ENCODE peak calls at places on chromosomes 5 and 9, in nine cellular contexts. One of them, this sample, is unnamed.

GRCh38 chr9:18890372-18890771 is 142.6 kb downstream of the SAXO1 start:
- DNase-seq in cardiac fibroblast: peak
- DNase-seq in heart left ventricle: no peak
- DNase-seq in cardiac muscle cell: no peak
- DNase-seq in adrenal gland: no peak
- DNase-seq in IMR-90: peak
- DNase-seq in fibroblast of lung: peak
- DNase-seq in tibial artery: no peak
- DNase-seq in epithelial cell of esophagus: peak
- DNase-seq in this sample: no peak

GRCh38 chr5:107305999-107306398 is 364.7 kb downstream of the EFNA5 start:
- DNase-seq in cardiac fibroblast: no peak
- DNase-seq in heart left ventricle: no peak
- DNase-seq in cardiac muscle cell: no peak
- DNase-seq in adrenal gland: no peak
- DNase-seq in IMR-90: no peak
- DNase-seq in fibroblast of lung: no peak
- DNase-seq in tibial artery: no peak
- DNase-seq in epithelial cell of esophagus: peak
- DNase-seq in this sample: no peak

GRCh38 chr9:4887556-4887955 is 94.8 kb downstream of the RCL1 start:
- DNase-seq in cardiac fibroblast: no peak
- DNase-seq in heart left ventricle: no peak
- DNase-seq in cardiac muscle cell: peak
- DNase-seq in adrenal gland: no peak
- DNase-seq in IMR-90: peak
- DNase-seq in fibroblast of lung: peak
- DNase-seq in tibial artery: peak
- DNase-seq in epithelial cell of esophagus: peak
- DNase-seq in this sample: no peak

GRCh38 chr9:126504086-126504976 is 109.4 kb upstream of the LMX1B start:
- DNase-seq in cardiac fibroblast: no peak
- DNase-seq in heart left ventricle: no peak
- DNase-seq in cardiac muscle cell: no peak
- DNase-seq in adrenal gland: no peak
- DNase-seq in IMR-90: no peak
- DNase-seq in fibroblast of lung: no peak
- DNase-seq in tibial artery: peak
- DNase-seq in epithelial cell of esophagus: no peak
- DNase-seq in this sample: no peak

GRCh38 chr5:108735790-108736189 is 11.9 kb upstream of the FER start:
- DNase-seq in cardiac fibroblast: no peak
- DNase-seq in heart left ventricle: no peak
- DNase-seq in cardiac muscle cell: no peak
- DNase-seq in adrenal gland: no peak
- DNase-seq in IMR-90: peak
- DNase-seq in fibroblast of lung: no peak
- DNase-seq in tibial artery: no peak
- DNase-seq in epithelial cell of esophagus: no peak
- DNase-seq in this sample: no peak

GRCh38 chr9:130988905-130989304 is 20.1 kb upstream of the LAMC3 start:
- DNase-seq in cardiac fibroblast: no peak
- DNase-seq in heart left ventricle: no peak
- DNase-seq in cardiac muscle cell: no peak
- DNase-seq in adrenal gland: no peak
- DNase-seq in IMR-90: no peak
- DNase-seq in fibroblast of lung: no peak
- DNase-seq in tibial artery: no peak
- DNase-seq in epithelial cell of esophagus: no peak
- DNase-seq in this sample: no peak

GRCh38 chr5:39158127-39158593 is 61.2 kb downstream of the FYB1 start:
- DNase-seq in cardiac fibroblast: peak
- DNase-seq in heart left ventricle: no peak
- DNase-seq in cardiac muscle cell: no peak
- DNase-seq in adrenal gland: no peak
- DNase-seq in IMR-90: no peak
- DNase-seq in fibroblast of lung: no peak
- DNase-seq in tibial artery: peak
- DNase-seq in epithelial cell of esophagus: peak
- DNase-seq in this sample: no peak

GRCh38 chr9:78354324-78354973 is 57.5 kb downstream of the PSAT1 start:
- DNase-seq in cardiac fibroblast: no peak
- DNase-seq in heart left ventricle: no peak
- DNase-seq in cardiac muscle cell: no peak
- DNase-seq in adrenal gland: no peak
- DNase-seq in IMR-90: no peak
- DNase-seq in fibroblast of lung: no peak
- DNase-seq in tibial artery: no peak
- DNase-seq in epithelial cell of esophagus: no peak
- DNase-seq in this sample: no peak

GRCh38 chr5:60495644-60496520 is 204.1 kb downstream of the DEPDC1B start:
- DNase-seq in cardiac fibroblast: no peak
- DNase-seq in heart left ventricle: no peak
- DNase-seq in cardiac muscle cell: no peak
- DNase-seq in adrenal gland: no peak
- DNase-seq in IMR-90: no peak
- DNase-seq in fibroblast of lung: no peak
- DNase-seq in tibial artery: no peak
- DNase-seq in epithelial cell of esophagus: peak
- DNase-seq in this sample: no peak

GRCh38 chr5:161846731-161847130 is 1.2 kb upstream of the GABRA1 start:
- DNase-seq in cardiac fibroblast: peak
- DNase-seq in heart left ventricle: no peak
- DNase-seq in cardiac muscle cell: peak
- DNase-seq in adrenal gland: no peak
- DNase-seq in IMR-90: no peak
- DNase-seq in fibroblast of lung: no peak
- DNase-seq in tibial artery: no peak
- DNase-seq in epithelial cell of esophagus: peak
- DNase-seq in this sample: no peak

GRCh38 chr9:110115868-110116542 is 92.0 kb downstream of the C9orf152 start:
- DNase-seq in cardiac fibroblast: peak
- DNase-seq in heart left ventricle: no peak
- DNase-seq in cardiac muscle cell: no peak
- DNase-seq in adrenal gland: no peak
- DNase-seq in IMR-90: peak
- DNase-seq in fibroblast of lung: peak
- DNase-seq in tibial artery: no peak
- DNase-seq in epithelial cell of esophagus: peak
- DNase-seq in this sample: no peak

GRCh38 chr5:1172670-1173404 is 28.6 kb upstream of the SLC6A19 start:
- DNase-seq in cardiac fibroblast: no peak
- DNase-seq in heart left ventricle: no peak
- DNase-seq in cardiac muscle cell: no peak
- DNase-seq in adrenal gland: no peak
- DNase-seq in IMR-90: no peak
- DNase-seq in fibroblast of lung: no peak
- DNase-seq in tibial artery: no peak
- DNase-seq in epithelial cell of esophagus: no peak
- DNase-seq in this sample: no peak

GRCh38 chr5:10987881-10988504 is 227.0 kb upstream of the DAP start:
- DNase-seq in cardiac fibroblast: peak
- DNase-seq in heart left ventricle: peak
- DNase-seq in cardiac muscle cell: peak
- DNase-seq in adrenal gland: peak
- DNase-seq in IMR-90: no peak
- DNase-seq in fibroblast of lung: no peak
- DNase-seq in tibial artery: peak
- DNase-seq in epithelial cell of esophagus: peak
- DNase-seq in this sample: peak

DNA sequence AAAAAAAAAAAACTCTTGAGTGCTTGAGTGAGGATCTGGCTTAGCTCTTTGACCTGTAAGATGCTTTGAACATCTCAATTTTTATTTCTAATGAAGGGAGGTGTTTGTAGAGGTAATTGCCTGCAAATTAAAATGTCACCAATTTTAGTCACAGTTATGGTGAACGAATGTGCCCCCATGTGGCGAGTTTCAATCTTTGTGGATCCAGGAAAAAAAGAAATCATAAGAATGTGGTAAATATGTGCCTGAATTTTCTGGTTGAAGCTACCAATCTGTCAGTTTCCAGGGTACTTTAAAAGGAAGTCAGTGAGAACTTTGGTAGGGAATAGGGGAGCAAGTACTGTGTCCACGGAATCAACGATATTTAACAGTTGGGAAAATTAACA is 1772.4 kb upstream of the CDH9 start:
- DNase-seq in cardiac fibroblast: no peak
- DNase-seq in heart left ventricle: no peak
- DNase-seq in cardiac muscle cell: no peak
- DNase-seq in adrenal gland: no peak
- DNase-seq in IMR-90: no peak
- DNase-seq in fibroblast of lung: no peak
- DNase-seq in tibial artery: no peak
- DNase-seq in epithelial cell of esophagus: no peak
- DNase-seq in this sample: no peak
- TF ChIP-seq CTCF in cardiac fibroblast: no peak
- TF ChIP-seq CTCF in heart left ventricle: no peak
- TF ChIP-seq CTCF in cardiac muscle cell: no peak
- TF ChIP-seq CTCF in adrenal gland: no peak
- TF ChIP-seq CTCF in IMR-90: no peak
- TF ChIP-seq CTCF in fibroblast of lung: no peak
- TF ChIP-seq CTCF in tibial artery: no peak
- TF ChIP-seq CTCF in epithelial cell of esophagus: no peak
- TF ChIP-seq CTCF in this sample: no peak

DNA sequence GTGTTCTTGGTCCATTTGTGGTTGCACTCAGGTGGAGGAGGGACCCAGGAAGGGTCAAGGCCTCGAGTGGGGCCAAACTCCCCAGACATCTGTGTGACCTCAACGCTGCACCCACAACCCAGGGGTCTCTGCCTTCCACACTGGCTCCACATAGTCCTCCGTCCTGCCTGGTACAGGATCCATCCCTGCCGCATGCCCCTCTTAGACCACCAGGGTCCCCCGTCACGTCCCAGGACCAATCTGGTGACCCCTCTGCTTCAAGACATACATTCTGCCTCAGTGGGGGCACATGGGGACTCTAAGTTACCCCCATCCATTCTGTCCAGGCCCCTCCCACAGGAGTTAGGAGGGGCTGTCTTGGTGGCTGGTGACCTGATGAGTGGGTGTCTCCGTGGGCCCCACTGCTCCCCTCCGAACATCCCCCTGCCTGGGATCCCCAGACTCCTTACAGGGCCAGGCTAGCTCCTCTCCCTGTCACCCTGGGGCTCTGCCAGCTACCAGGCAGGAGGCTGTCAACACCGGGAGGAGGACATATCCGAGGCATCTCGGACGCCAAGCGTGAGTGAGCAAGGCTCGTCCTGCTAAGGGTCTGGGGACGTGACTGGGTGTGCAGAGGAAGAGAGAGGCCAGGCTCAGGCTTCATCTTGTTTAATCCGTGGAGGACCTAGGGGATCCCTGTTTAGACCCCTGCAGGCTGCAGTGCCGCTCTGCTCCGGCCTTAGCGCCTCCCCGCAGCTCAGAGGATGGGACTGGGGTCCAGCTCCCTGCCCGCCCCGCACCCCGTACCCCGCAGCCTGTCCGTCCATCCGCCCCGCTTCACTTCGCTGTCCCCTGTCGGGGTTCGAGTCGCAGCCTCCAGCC is 32.3 kb downstream of the TSPAN17 start:
- DNase-seq in cardiac fibroblast: no peak
- DNase-seq in heart left ventricle: no peak
- DNase-seq in cardiac muscle cell: no peak
- DNase-seq in adrenal gland: no peak
- DNase-seq in IMR-90: no peak
- DNase-seq in fibroblast of lung: no peak
- DNase-seq in tibial artery: no peak
- DNase-seq in epithelial cell of esophagus: no peak
- DNase-seq in this sample: no peak
- H3K4me3 ChIP-seq in cardiac fibroblast: no peak
- H3K4me3 ChIP-seq in heart left ventricle: no peak
- H3K4me3 ChIP-seq in cardiac muscle cell: no peak
- H3K4me3 ChIP-seq in adrenal gland: no peak
- H3K4me3 ChIP-seq in IMR-90: no peak
- H3K4me3 ChIP-seq in fibroblast of lung: no peak
- H3K4me3 ChIP-seq in tibial artery: no peak
- H3K4me3 ChIP-seq in epithelial cell of esophagus: no peak
- H3K4me3 ChIP-seq in this sample: no peak

DNA sequence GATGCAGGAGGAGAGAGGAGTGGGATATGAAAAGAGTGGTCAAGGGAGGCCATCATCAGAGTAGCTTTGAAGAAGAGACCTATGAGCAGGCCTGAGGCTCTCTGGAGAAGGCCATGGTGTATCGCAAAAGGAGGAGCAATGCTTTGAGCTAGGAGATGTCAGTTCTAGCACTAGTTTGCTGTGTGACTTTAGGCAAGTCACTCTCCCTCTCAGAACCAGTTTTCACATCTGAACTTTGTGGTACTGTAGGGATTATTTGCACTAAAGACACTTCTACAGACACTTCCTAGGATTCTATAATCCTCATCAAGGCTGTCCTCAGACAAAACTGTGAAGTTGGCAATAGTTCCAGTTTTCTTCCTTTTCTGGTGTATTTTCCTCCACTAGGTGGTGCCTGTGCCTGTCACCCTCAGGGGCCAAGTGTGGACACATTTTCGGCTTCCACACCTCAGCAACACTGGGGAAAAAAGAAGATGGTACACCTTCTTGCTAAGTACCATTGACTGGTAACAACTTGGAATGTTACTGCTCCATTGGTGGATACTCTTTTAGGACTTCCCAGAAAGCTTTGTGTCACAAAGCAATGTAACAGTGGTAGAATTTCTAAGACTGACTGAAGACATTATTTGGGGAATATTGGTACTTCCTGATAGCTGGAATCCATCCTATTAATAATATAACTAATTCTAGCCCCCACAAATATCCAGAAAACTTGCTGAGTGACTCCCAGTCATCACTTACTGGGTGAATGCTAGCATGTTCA is 9.9 kb downstream of the PAPPA start:
- DNase-seq in cardiac fibroblast: no peak
- DNase-seq in heart left ventricle: no peak
- DNase-seq in cardiac muscle cell: no peak
- DNase-seq in adrenal gland: no peak
- DNase-seq in IMR-90: no peak
- DNase-seq in fibroblast of lung: no peak
- DNase-seq in tibial artery: no peak
- DNase-seq in epithelial cell of esophagus: no peak
- DNase-seq in this sample: no peak
- TF ChIP-seq CTCF in cardiac fibroblast: peak
- TF ChIP-seq CTCF in heart left ventricle: peak
- TF ChIP-seq CTCF in cardiac muscle cell: peak
- TF ChIP-seq CTCF in adrenal gland: no peak
- TF ChIP-seq CTCF in IMR-90: peak
- TF ChIP-seq CTCF in fibroblast of lung: peak
- TF ChIP-seq CTCF in tibial artery: no peak
- TF ChIP-seq CTCF in epithelial cell of esophagus: peak
- TF ChIP-seq CTCF in this sample: peak

DNA sequence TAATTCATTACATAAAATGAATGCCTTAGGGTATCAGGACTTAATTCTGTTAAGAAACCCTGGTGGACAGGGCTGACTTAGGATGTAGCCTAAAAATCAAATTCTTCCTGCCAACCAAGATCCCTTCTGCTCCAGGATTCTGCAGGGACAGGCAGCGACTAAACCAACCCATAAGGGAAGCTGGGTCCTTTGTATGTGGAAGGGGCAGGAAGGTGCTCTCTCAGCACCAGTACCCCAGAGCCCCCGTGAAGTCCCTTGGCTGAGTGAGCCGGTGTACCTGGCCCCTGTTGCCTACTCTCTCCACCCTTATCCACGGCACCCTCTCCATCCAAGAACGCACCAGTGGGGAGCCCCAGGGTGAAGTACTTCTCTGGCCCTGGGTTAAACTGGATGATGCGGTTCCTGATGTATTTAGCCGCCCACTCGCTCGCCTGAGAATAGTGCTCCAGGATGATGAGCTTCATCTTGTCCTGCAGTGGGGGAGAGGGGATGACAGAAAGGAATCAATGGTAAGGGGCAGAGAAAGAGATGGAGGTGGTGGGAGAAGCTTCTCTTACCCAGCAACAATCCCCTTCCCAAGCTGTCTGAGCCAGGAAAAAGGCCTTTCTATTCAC is 1.1 kb downstream of the GNPDA1 start:
- DNase-seq in cardiac fibroblast: no peak
- DNase-seq in heart left ventricle: no peak
- DNase-seq in cardiac muscle cell: no peak
- DNase-seq in adrenal gland: no peak
- DNase-seq in IMR-90: no peak
- DNase-seq in fibroblast of lung: no peak
- DNase-seq in tibial artery: no peak
- DNase-seq in epithelial cell of esophagus: no peak
- DNase-seq in this sample: no peak
- H3K4me3 ChIP-seq in cardiac fibroblast: peak
- H3K4me3 ChIP-seq in heart left ventricle: peak
- H3K4me3 ChIP-seq in cardiac muscle cell: no peak
- H3K4me3 ChIP-seq in adrenal gland: peak
- H3K4me3 ChIP-seq in IMR-90: no peak
- H3K4me3 ChIP-seq in fibroblast of lung: no peak
- H3K4me3 ChIP-seq in tibial artery: peak
- H3K4me3 ChIP-seq in epithelial cell of esophagus: peak
- H3K4me3 ChIP-seq in this sample: no peak

This sample was measured in WERI-Rb-1.